ENCODE peak calls at places on chromosomes 1 and 21, in ten cellular contexts. N is H7; Q is HCT116; W is kidney epithelial cell; R is H4; Y is astrocyte of the spinal cord; H is choroid plexus epithelial cell; C is stimulated activated CD4-positive, alpha-beta T cell treated with anti-CD3 and anti-CD28 coated beads, Interleukin-1b, Interleukin-23, amount 100 ng/mL, for 48 hours; P is NCI-H2081; M is thoracic aorta. S is an unnamed sample.
A peak's percentile ranks its signal among the peaks of the same experiment; 100 is the strongest.

GRCh38 chr1:47587891-47588582 is 150.2 kb downstream of the FOXD2 start:
- DNase-seq in N (no peak), Q (no peak), W (no peak), R (no peak), Y (no peak), H (peak; percentile 30), C (no peak), P (no peak), M (no peak), S (no peak)

GRCh38 chr1:223244366-223245103 is 101.5 kb upstream of the TLR5 start:
- DNase-seq in N (no peak), Q (no peak), W (no peak), R (no peak), Y (peak; percentile 26), H (peak; percentile 32), C (peak; percentile 22), P (no peak), M (no peak), S (no peak)

GRCh38 chr21:43188712-43189151 is 19.9 kb downstream of the CRYAA start:
- DNase-seq in N (peak; percentile 42), Q (no peak), W (no peak), R (no peak), Y (no peak), H (no peak), C (no peak), P (peak; percentile 73), M (no peak), S (no peak)

GRCh38 chr1:7845761-7846160 is 7.1 kb downstream of the UTS2 start:
- DNase-seq in N (no peak), Q (no peak), W (no peak), R (no peak), Y (peak; percentile 15), H (peak; percentile 7), C (no peak), P (no peak), M (no peak), S (no peak)

GRCh38 chr1:231828182-231828920 is 201.8 kb downstream of the DISC1 start:
- DNase-seq in N (no peak), Q (peak; percentile 60), W (peak; percentile 96), R (peak; percentile 71), Y (peak; percentile 94), H (peak; percentile 96), C (no peak), P (no peak), M (no peak), S (no peak)

GRCh38 chr1:98077691-98078090 is 156.9 kb upstream of the DPYD start:
- DNase-seq in N (no peak), Q (no peak), W (no peak), R (no peak), Y (no peak), H (no peak), C (no peak), P (no peak), M (no peak), S (no peak)

GRCh38 chr21:38819719-38820147 is 14.0 kb downstream of the ETS2 start:
- DNase-seq in N (no peak), Q (peak; percentile 53), W (no peak), R (peak; percentile 74), Y (peak; percentile 61), H (peak; percentile 79), C (no peak), P (no peak), M (no peak), S (no peak)

GRCh38 chr1:167182571-167183320 is 37.9 kb upstream of the POU2F1 start:
- DNase-seq in N (no peak), Q (no peak), W (no peak), R (no peak), Y (no peak), H (no peak), C (no peak), P (no peak), M (no peak), S (no peak)

GRCh38 chr1:167752219-167752985 is 30.6 kb downstream of the MPZL1 start:
- DNase-seq in N (no peak), Q (no peak), W (no peak), R (no peak), Y (no peak), H (no peak), C (no peak), P (no peak), M (no peak), S (no peak)

GRCh38 chr21:32094792-32095191 is 184.1 kb downstream of the MIS18A start:
- DNase-seq in N (peak; percentile 52), Q (peak; percentile 29), W (no peak), R (peak; percentile 48), Y (no peak), H (no peak), C (no peak), P (no peak), M (no peak), S (no peak)

GRCh38 chr21:41926068-41926806 is 27.6 kb downstream of the C2CD2 start:
- DNase-seq in N (peak; percentile 81), Q (no peak), W (no peak), R (peak; percentile 77), Y (peak; percentile 73), H (peak; percentile 81), C (no peak), P (no peak), M (no peak), S (no peak)

GRCh38 chr1:45730075-45730779 is 20.2 kb downstream of the IPP start:
- DNase-seq in N (no peak), Q (no peak), W (no peak), R (no peak), Y (no peak), H (no peak), C (no peak), P (no peak), M (no peak), S (no peak)